ENCODE peak calls at places on chromosome 7, in six cellular contexts. P, I, A, K, B and X are unnamed samples.

GRCh38 chr7:142807855-142808460 is 37.2 kb downstream of the PRSS2 start:
- DNase-seq in K (no peak), A (no peak), B (no peak), I (peak; percentile 69), P (no peak), X (no peak)

GRCh38 chr7:83646027-83646426 is 2.9 kb downstream of the SEMA3E start:
- DNase-seq in K (no peak), I (no peak), P (no peak), A (no peak), B (no peak), X (no peak)

GRCh38 chr7:47428052-47428779 is 153.7 kb downstream of the TNS3 start:
- DNase-seq in I (peak; percentile 47), B (no peak), K (no peak), P (no peak), A (no peak), X (no peak)

GRCh38 chr7:15720849-15721471 is 34.5 kb upstream of the MEOX2 start:
- DNase-seq in A (peak; percentile 56), P (no peak), I (peak; percentile 87), B (no peak), K (no peak), X (peak; percentile 50)

GRCh38 chr7:79778786-79779382 is 325.4 kb upstream of the MAGI2 start:
- DNase-seq in I (peak; percentile 93), B (peak; percentile 77), K (no peak), A (no peak), P (no peak), X (no peak)

GRCh38 chr7:152402384-152403250 is 33.2 kb downstream of the KMT2C start:
- DNase-seq in K (no peak), P (no peak), B (no peak), A (no peak), I (peak; percentile 59), X (no peak)

GRCh38 chr7:75623390-75624133 is 115.2 kb downstream of the HIP1 start:
- DNase-seq in P (peak; percentile 83), I (no peak), K (no peak), A (no peak), B (no peak), X (no peak)

GRCh38 chr7:46285856-46286255 is 364.8 kb upstream of the IGFBP3 start:
- DNase-seq in A (no peak), K (no peak), B (no peak), P (no peak), I (no peak), X (no peak)

GRCh38 chr7:106047818-106048490 is 64.2 kb downstream of the SYPL1 start:
- DNase-seq in A (no peak), I (no peak), P (no peak), B (no peak), K (no peak), X (no peak)

GRCh38 chr7:115208710-115209540 is 287.0 kb downstream of the MDFIC start:
- DNase-seq in I (no peak), P (no peak), B (no peak), A (no peak), K (no peak), X (no peak)

GRCh38 chr7:74164985-74165456 is 9.1 kb upstream of the EIF4H start:
- DNase-seq in I (peak; percentile 29), B (no peak), P (no peak), A (peak; percentile 48), K (no peak), X (peak; percentile 56)

GRCh38 chr7:87534072-87534471 is 58.6 kb upstream of the ABCB4 start:
- DNase-seq in I (no peak), A (no peak), B (no peak), K (no peak), P (no peak), X (no peak)

GRCh38 chr7:98907570-98907969 is 29.2 kb downstream of the TRRAP start:
- DNase-seq in K (no peak), A (peak; percentile 17), P (no peak), I (no peak), B (no peak), X (no peak)

GRCh38 chr7:78955329-78955728 is 498.1 kb downstream of the MAGI2 start:
- DNase-seq in P (no peak), K (no peak), B (no peak), I (no peak), A (no peak), X (no peak)

GRCh38 chr7:49346200-49346899 is 422.0 kb downstream of the CDC14C start:
- DNase-seq in K (no peak), B (no peak), I (no peak), P (no peak), A (no peak), X (no peak)

GRCh38 chr7:128892521-128893250 is 17.8 kb downstream of the KCP start:
- DNase-seq in I (no peak), K (no peak), B (no peak), P (no peak), A (no peak), X (no peak)

GRCh38 chr7:142130282-142130681 is 18.8 kb downstream of the MGAM2 start:
- DNase-seq in P (no peak), A (no peak), I (peak; percentile 57), B (no peak), K (no peak), X (no peak)

GRCh38 chr7:82506702-82507101 is 63.1 kb upstream of the CACNA2D1 start:
- DNase-seq in A (no peak), K (no peak), P (no peak), I (peak; percentile 26), B (no peak), X (no peak)

GRCh38 chr7:14954035-14954434 is 51.5 kb upstream of the DGKB start:
- DNase-seq in A (no peak), I (no peak), P (no peak), B (no peak), K (no peak), X (no peak)

GRCh38 chr7:156969972-156970420 is 20.5 kb downstream of the NOM1 start:
- DNase-seq in A (no peak), B (no peak), P (no peak), I (peak; percentile 35), K (no peak), X (no peak)
- TF ChIP-seq CTCF in A (peak; percentile 60), B (peak; percentile 25), P (peak; percentile 30), I (peak; percentile 6), K (peak; percentile 59), X (no peak)

GRCh38 chr7:156650042-156650441 is 9.5 kb downstream of the RNF32 start:
- DNase-seq in K (no peak), B (no peak), A (peak; percentile 22), I (peak; percentile 22), P (no peak), X (no peak)
- TF ChIP-seq CTCF in K (peak; percentile 33), B (peak; percentile 57), A (no peak), I (peak; percentile 47), P (peak; percentile 31), X (peak; percentile 80)

GRCh38 chr7:23531794-23532489 is at the start of gene TRA2A:
- DNase-seq in I (peak; percentile 96), K (peak; percentile 95), P (peak; percentile 99), A (peak; percentile 96), B (peak; percentile 48), X (peak; percentile 99)

GRCh38 chr7:23529262-23529859 is 2.4 kb downstream of the TRA2A start:
- DNase-seq in B (no peak), P (no peak), K (no peak), I (no peak), A (no peak), X (no peak)

GRCh38 chr7:23530901-23531793 is 634 bp downstream of the TRA2A start:
- DNase-seq in A (peak; percentile 70), I (peak; percentile 70), P (peak; percentile 72), K (peak; percentile 35), B (no peak), X (peak; percentile 60)

GRCh38 chr7:23530355-23530754 is 1.4 kb downstream of the TRA2A start:
- DNase-seq in K (no peak), I (peak; percentile 59), P (no peak), A (peak; percentile 47), B (no peak), X (no peak)

GRCh38 chr7:23533160-23533559 is 1.4 kb upstream of the TRA2A start:
- DNase-seq in P (no peak), K (no peak), I (no peak), A (no peak), B (no peak), X (no peak)
- TF ChIP-seq CTCF in P (no peak), K (no peak), I (no peak), A (no peak), B (no peak), X (no peak)

DNA sequence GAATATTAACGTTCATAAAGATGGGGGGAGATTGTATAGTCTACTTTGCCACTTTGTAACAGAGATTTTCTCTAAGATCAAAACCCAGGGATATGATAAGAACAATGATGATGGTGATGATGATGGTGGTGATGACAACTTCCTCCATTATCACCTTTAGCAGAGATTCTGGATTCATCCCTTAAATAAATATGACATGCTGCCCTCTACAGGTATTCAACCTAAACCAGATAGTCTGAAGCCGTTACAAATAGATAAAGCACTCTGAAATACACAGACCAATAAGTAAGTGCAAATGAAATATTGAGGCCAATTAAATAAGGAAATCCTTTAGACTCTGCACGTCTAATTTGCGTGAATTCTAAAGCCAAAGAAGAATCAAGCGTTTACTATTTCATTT is 211.5 kb downstream of the CREB5 start:
- DNase-seq in K (no peak), P (no peak), A (peak; percentile 9), I (no peak), B (no peak), X (no peak)
- TF ChIP-seq CTCF in K (peak; percentile 7), P (no peak), A (peak; percentile 54), I (no peak), B (no peak), X (peak; percentile 34)

GRCh38 chr7:69893915-69894314 is 295.6 kb downstream of the AUTS2 start:
- DNase-seq in K (no peak), I (peak; percentile 18), A (peak; percentile 13), P (no peak), B (no peak), X (no peak)
- TF ChIP-seq CTCF in K (peak; percentile 33), I (peak; percentile 25), A (peak; percentile 52), P (peak; percentile 28), B (no peak), X (peak; percentile 26)

DNA sequence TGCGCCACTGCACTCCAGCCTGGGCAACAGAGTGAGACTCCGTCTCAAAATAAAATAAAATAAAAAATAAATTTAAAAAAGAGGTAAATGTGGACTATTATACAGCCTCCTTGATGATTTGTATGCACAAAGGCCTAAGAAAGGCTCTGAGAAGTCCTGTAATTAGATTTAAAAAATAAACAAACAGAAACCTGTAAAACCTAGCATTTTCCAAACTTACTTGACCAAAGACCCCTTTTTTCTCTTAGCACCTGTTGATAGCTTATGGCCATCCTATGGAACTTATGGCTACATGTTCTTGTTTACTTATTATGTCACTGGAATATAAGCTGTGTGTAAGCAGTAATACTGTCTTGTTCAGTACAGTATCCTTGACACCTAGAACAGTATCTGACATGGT is 5.7 kb downstream of the DNAJC2 start:
- DNase-seq in P (no peak), K (no peak), B (no peak), A (no peak), I (no peak), X (no peak)
- TF ChIP-seq CTCF in P (no peak), K (no peak), B (no peak), A (no peak), I (no peak), X (no peak)